ENCODE peak calls at places on chromosome 1, in seven cellular contexts. N is H1, Z is SK-N-SH, O is HCT116, V is HepG2, P is K562, S is GM12878. U is an unnamed sample.

GRCh38 chr1:179353546-179353945 is 12.2 kb upstream of the AXDND1 start:
- DNase-seq in O (no peak), N (no peak), P (peak), Z (no peak), S (no peak), V (no peak), U (no peak)

GRCh38 chr1:168506204-168506819 is 37.5 kb downstream of the XCL2 start:
- DNase-seq in Z (no peak), N (no peak), O (peak), V (no peak), P (no peak), S (no peak), U (no peak)

GRCh38 chr1:193060938-193061337 is 1.5 kb downstream of the RO60 start:
- DNase-seq in S (no peak), P (peak), O (no peak), N (no peak), V (no peak), Z (peak), U (no peak)

GRCh38 chr1:116491985-116492811 is 78.6 kb downstream of the CD58 start:
- DNase-seq in P (peak), N (no peak), V (no peak), S (no peak), O (no peak), Z (peak), U (no peak)

GRCh38 chr1:27951396-27951795 is 8.4 kb upstream of the XKR8 start:
- DNase-seq in O (no peak), N (no peak), Z (no peak), S (no peak), V (no peak), P (no peak), U (no peak)

GRCh38 chr1:35557118-35557610 is at the start of gene KIAA0319L:
- DNase-seq in Z (peak), O (no peak), P (peak), V (peak), S (no peak), N (peak), U (peak)

GRCh38 chr1:231924183-231924582 is 297.6 kb downstream of the DISC1 start:
- DNase-seq in S (no peak), Z (no peak), N (no peak), P (no peak), O (no peak), V (no peak), U (no peak)

GRCh38 chr1:61627365-61627764 is 97.6 kb downstream of the TM2D1 start:
- DNase-seq in O (no peak), N (no peak), Z (no peak), P (no peak), V (no peak), S (no peak), U (no peak)

GRCh38 chr1:50620680-50621329 is 197.6 kb upstream of the DMRTA2 start:
- DNase-seq in S (no peak), O (peak), Z (no peak), N (peak), V (peak), P (peak), U (peak)

GRCh38 chr1:3504151-3504822 is 49.8 kb downstream of the ARHGEF16 start:
- DNase-seq in Z (no peak), O (peak), P (no peak), S (no peak), V (no peak), N (no peak), U (no peak)

GRCh38 chr1:89363638-89364536 is at the start of gene GBP6:
- DNase-seq in O (no peak), S (no peak), V (no peak), Z (peak), P (no peak), N (peak), U (no peak)

GRCh38 chr1:228374711-228375577 is 31.7 kb downstream of the TRIM11 start:
- DNase-seq in N (no peak), S (no peak), V (no peak), O (no peak), P (no peak), Z (no peak), U (no peak)

GRCh38 chr1:236893626-236894545 is 98.8 kb downstream of the MTR start:
- DNase-seq in V (no peak), N (no peak), O (no peak), Z (peak), P (no peak), S (no peak), U (no peak)

GRCh38 chr1:37741130-37741529 is 23.8 kb downstream of the EPHA10 start:
- DNase-seq in V (no peak), N (no peak), P (no peak), O (peak), Z (no peak), S (no peak), U (no peak)
- TF ChIP-seq JUND in V (no peak), N (no peak), P (no peak), O (peak), Z (no peak), S (no peak), U (no peak)

GRCh38 chr1:245645406-245645805 is 490.6 kb downstream of the KIF26B start:
- DNase-seq in S (peak), O (no peak), P (no peak), N (no peak), Z (no peak), V (no peak), U (no peak)

GRCh38 chr1:245650441-245650840 is 495.7 kb downstream of the KIF26B start:
- DNase-seq in P (no peak), O (no peak), N (no peak), S (no peak), Z (no peak), V (no peak), U (no peak)

GRCh38 chr1:245641384-245641783 is 486.6 kb downstream of the KIF26B start:
- DNase-seq in V (no peak), S (no peak), O (no peak), P (no peak), N (no peak), Z (no peak), U (no peak)

GRCh38 chr1:245648749-245649517 is 494.1 kb downstream of the KIF26B start:
- DNase-seq in N (no peak), P (no peak), S (no peak), V (no peak), O (no peak), Z (no peak), U (no peak)

GRCh38 chr1:245645894-245646293 is 491.1 kb downstream of the KIF26B start:
- DNase-seq in V (no peak), O (no peak), S (peak), N (no peak), P (no peak), Z (no peak), U (no peak)
- TF ChIP-seq JUND in V (no peak), O (no peak), S (no peak), N (no peak), P (no peak), Z (no peak), U (no peak)

GRCh38 chr1:223715710-223716103 is 3.4 kb downstream of the CAPN2 start:
- DNase-seq in P (no peak), N (no peak), O (no peak), Z (no peak), S (no peak), V (no peak), U (no peak)

GRCh38 chr1:223716302-223716862 is 4.0 kb downstream of the CAPN2 start:
- DNase-seq in S (peak), N (no peak), P (no peak), O (no peak), Z (peak), V (no peak), U (no peak)

GRCh38 chr1:223713546-223714420 is 1.4 kb downstream of the CAPN2 start:
- DNase-seq in Z (no peak), P (peak), N (no peak), V (no peak), O (peak), S (no peak), U (no peak)

GRCh38 chr1:223714421-223714724 is 2.0 kb downstream of the CAPN2 start:
- DNase-seq in N (no peak), S (no peak), O (no peak), V (no peak), Z (no peak), P (no peak), U (no peak)

DNA sequence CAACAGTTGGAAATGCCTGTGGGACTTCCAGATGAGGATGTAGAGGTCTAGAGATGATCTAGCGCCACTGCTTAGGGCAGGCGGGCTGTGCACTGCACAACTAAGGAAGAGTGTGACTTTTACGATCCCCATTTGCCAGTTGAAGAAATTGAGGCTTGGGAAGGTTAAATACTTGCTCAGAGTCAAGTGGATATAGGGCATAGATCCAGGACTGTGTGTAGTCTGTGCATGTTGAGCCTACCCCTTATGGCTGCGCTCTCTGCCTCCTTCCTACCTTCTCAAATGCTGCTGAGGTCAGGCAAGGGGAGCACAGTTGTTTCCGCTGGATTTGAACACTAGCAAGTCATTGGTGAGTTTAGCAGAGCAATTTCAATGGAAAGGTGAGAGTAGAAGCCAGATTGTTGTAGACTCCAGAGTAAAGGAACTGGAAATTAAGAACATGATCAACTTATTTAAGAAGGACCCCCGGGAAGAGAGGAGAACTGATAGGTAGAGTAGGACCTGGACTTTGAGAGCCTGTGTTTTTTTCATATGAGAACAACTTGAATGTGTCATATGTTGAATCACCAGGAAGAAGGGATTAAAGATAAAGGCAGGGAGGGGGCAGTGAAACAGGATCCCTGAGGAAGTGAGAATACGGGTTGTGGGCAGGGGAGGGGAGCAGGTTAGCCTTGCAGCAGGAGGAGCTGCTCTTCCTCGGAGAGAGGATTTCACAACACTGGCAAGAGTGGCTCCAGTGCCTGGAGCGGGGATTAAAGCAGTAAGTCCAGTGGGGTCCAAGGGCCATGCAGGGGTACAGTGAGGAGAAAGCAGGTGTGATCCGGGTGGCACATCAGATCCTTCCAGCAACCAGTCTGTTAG is 2.7 kb downstream of the CAPN2 start:
- DNase-seq in O (peak), P (peak), N (no peak), S (no peak), V (no peak), Z (no peak), U (peak)
- TF ChIP-seq JUND in O (no peak), P (peak), N (no peak), S (no peak), V (no peak), Z (peak), U (no peak)

GRCh38 chr1:18556364-18556763 is 74.3 kb upstream of the PAX7 start:
- DNase-seq in P (peak), Z (peak), S (no peak), V (peak), N (no peak), O (peak), U (peak)
- TF ChIP-seq JUND in P (no peak), Z (no peak), S (no peak), V (no peak), N (no peak), O (no peak), U (no peak)